ENCODE peak calls at places on chromosomes 16 and 17, in eight cellular contexts. E is GM06990, X is neural progenitor cell, I is psoas muscle, O is NB4, M is osteoblast, G is kidney, R is AG10803. Q is an unnamed sample.

GRCh38 chr17:45782889-45783592 is 1.1 kb upstream of the CRHR1 start:
- DNase-seq in M (peak; percentile 80), G (no peak), E (no peak), R (no peak), X (peak; percentile 90), I (peak; percentile 68), O (no peak), Q (no peak)

GRCh38 chr17:35449371-35449931 is 885 bp upstream of the SLFN13 start:
- DNase-seq in G (peak; percentile 68), I (no peak), R (no peak), M (no peak), E (peak; percentile 65), O (peak; percentile 91), X (peak; percentile 26), Q (peak; percentile 21)

GRCh38 chr17:80117491-80118401 is 16.4 kb downstream of the GAA start:
- DNase-seq in M (peak; percentile 65), G (peak; percentile 69), I (peak; percentile 47), R (no peak), X (no peak), E (no peak), O (no peak), Q (no peak)

GRCh38 chr17:75105269-75106080 is 4.3 kb upstream of the ARMC7 start:
- DNase-seq in I (peak; percentile 59), M (peak; percentile 91), R (peak; percentile 30), O (peak; percentile 47), X (peak; percentile 72), E (no peak), G (no peak), Q (peak; percentile 68)

GRCh38 chr17:5823219-5823618 is 238.9 kb upstream of the NLRP1 start:
- DNase-seq in O (no peak), R (no peak), X (no peak), I (no peak), M (no peak), G (no peak), E (no peak), Q (no peak)

GRCh38 chr16:22694887-22695382 is 119.0 kb upstream of the HS3ST2 start:
- DNase-seq in X (no peak), O (no peak), E (no peak), M (peak; percentile 78), I (no peak), R (peak; percentile 99), G (no peak), Q (peak; percentile 84)

GRCh38 chr16:5505093-5505887 is 407.7 kb upstream of the EEF2KMT start:
- DNase-seq in E (no peak), G (no peak), M (no peak), X (no peak), I (no peak), R (no peak), O (no peak), Q (no peak)

GRCh38 chr17:51298508-51299371 is 38.4 kb downstream of the UTP18 start:
- DNase-seq in X (peak; percentile 67), R (peak; percentile 56), E (no peak), G (no peak), O (peak; percentile 56), M (peak; percentile 54), I (no peak), Q (peak; percentile 45)

GRCh38 chr16:35570946-35571345 is 2111.5 kb downstream of the TP53TG3F start:
- DNase-seq in O (peak; percentile 42), R (no peak), E (no peak), G (no peak), I (no peak), X (no peak), M (no peak), Q (no peak)

GRCh38 chr17:81345211-81346089 is 49.8 kb upstream of the BAHCC1 start:
- DNase-seq in I (peak; percentile 97), G (peak; percentile 97), O (peak; percentile 91), X (peak; percentile 92), E (peak; percentile 89), R (peak; percentile 93), M (peak; percentile 99), Q (peak; percentile 93)

GRCh38 chr17:1347681-1348318 is 52.2 kb downstream of the YWHAE start:
- DNase-seq in M (peak; percentile 80), I (peak; percentile 67), E (no peak), O (no peak), X (no peak), R (peak; percentile 49), G (peak; percentile 53), Q (peak; percentile 29)

GRCh38 chr17:35871415-35871814 is 2.7 kb upstream of the HEATR9 start:
- DNase-seq in X (peak; percentile 13), E (no peak), G (no peak), M (no peak), O (peak; percentile 55), I (no peak), R (no peak), Q (no peak)

GRCh38 chr16:57245472-57246113 is 534 bp downstream of the ARL2BP start:
- DNase-seq in X (no peak), R (peak; percentile 12), M (no peak), E (no peak), G (peak; percentile 83), O (no peak), I (no peak), Q (no peak)

GRCh38 chr17:28370744-28371103 is 617 bp upstream of the VTN start:
- DNase-seq in X (no peak), R (no peak), G (no peak), M (peak; percentile 82), E (no peak), O (no peak), I (no peak), Q (no peak)

GRCh38 chr17:28371245-28372202 is at the start of gene SARM1:
- DNase-seq in M (peak; percentile 98), I (peak; percentile 89), E (peak; percentile 91), O (peak; percentile 82), G (peak; percentile 97), X (peak; percentile 98), R (peak; percentile 69), Q (peak; percentile 92)

GRCh38 chr17:28368915-28369683 is 1.0 kb downstream of the VTN start:
- DNase-seq in E (no peak), X (no peak), I (no peak), M (peak; percentile 73), G (no peak), R (no peak), O (no peak), Q (no peak)

GRCh38 chr17:28369684-28370034 is 448 bp downstream of the VTN start:
- DNase-seq in M (peak; percentile 75), R (no peak), X (no peak), I (no peak), E (no peak), O (no peak), G (no peak), Q (no peak)

GRCh38 chr17:28370035-28370743 is at the start of gene VTN:
- DNase-seq in E (no peak), G (peak; percentile 92), I (no peak), O (peak; percentile 45), R (no peak), X (peak; percentile 84), M (peak; percentile 78), Q (no peak)
- TF ChIP-seq CTCF in E (no peak), G (no peak), I (no peak), O (peak; percentile 5), R (no peak), X (peak; percentile 24), M (no peak), Q (no peak)

GRCh38 chr16:29975134-29975538 is 1.5 kb downstream of the TAOK2 start:
- DNase-seq in X (no peak), R (no peak), E (no peak), O (no peak), I (no peak), G (no peak), M (peak; percentile 68), Q (no peak)
- H3K4me3 ChIP-seq in X (peak overlapping the region; percentile 91), R (peak overlapping the region; percentile 92), E (peak overlapping the region; percentile 97), O (peak overlapping the region; percentile 87), I (peak overlapping the region; percentile 95), G (peak overlapping the region; percentile 86), M (peak overlapping the region; percentile 93), Q (peak overlapping the region; percentile 93)

GRCh38 chr16:75501359-75501758 is 6.1 kb upstream of the CHST6 start:
- DNase-seq in X (no peak), M (no peak), I (no peak), O (no peak), R (no peak), G (peak; percentile 4), E (no peak), Q (no peak)
- TF ChIP-seq CTCF in X (no peak), M (no peak), I (no peak), O (no peak), R (no peak), G (no peak), E (no peak), Q (no peak)

GRCh38 chr16:66035096-66035495 is 331.4 kb upstream of the CDH5 start:
- DNase-seq in M (no peak), O (no peak), R (no peak), X (no peak), E (no peak), G (no peak), I (no peak), Q (no peak)

GRCh38 chr16:66036162-66036561 is 330.3 kb upstream of the CDH5 start:
- DNase-seq in R (peak; percentile 60), O (no peak), G (no peak), X (no peak), M (no peak), I (peak; percentile 60), E (no peak), Q (no peak)

GRCh38 chr16:66041907-66042306 is 324.6 kb upstream of the CDH5 start:
- DNase-seq in I (no peak), O (no peak), R (no peak), M (no peak), E (no peak), G (no peak), X (no peak), Q (no peak)

GRCh38 chr16:66042341-66042740 is 324.1 kb upstream of the CDH5 start:
- DNase-seq in G (no peak), M (no peak), X (no peak), I (no peak), O (no peak), R (no peak), E (no peak), Q (no peak)

GRCh38 chr16:66036775-66037715 is 329.4 kb upstream of the CDH5 start:
- DNase-seq in O (no peak), I (peak; percentile 70), M (no peak), R (peak; percentile 100), E (no peak), G (no peak), X (no peak), Q (peak; percentile 37)
- H3K4me3 ChIP-seq in O (no peak overlapping the region), I (no peak overlapping the region), M (no peak overlapping the region), R (no peak overlapping the region), E (no peak overlapping the region), G (no peak overlapping the region), X (no peak overlapping the region), Q (no peak overlapping the region)

GRCh38 chr16:15509593-15510520 is 75.5 kb downstream of the BMERB1 start:
- DNase-seq in E (no peak), O (peak; percentile 98), X (peak; percentile 52), M (no peak), I (no peak), G (no peak), R (peak; percentile 75), Q (peak; percentile 83)
- TF ChIP-seq CTCF in E (no peak), O (no peak), X (no peak), M (no peak), I (no peak), G (no peak), R (peak; percentile 39), Q (peak; percentile 14)